ENCODE peak calls at places on chromosomes 12 and 14, in ten cellular contexts. J is effector memory CD4-positive, alpha-beta T cell; P is esophagus squamous epithelium; F is cardiac muscle cell; C is neural progenitor cell; O is small intestine; G is GM06990; T is dorsolateral prefrontal cortex; V is transverse colon; B is mammary epithelial cell. N is an unnamed sample.

GRCh38 chr12:113088971-113089756 is 32.6 kb downstream of the DTX1 start:
- DNase-seq in J (no peak), P (no peak), F (no peak), C (no peak), O (peak), G (peak), T (no peak), V (peak), B (no peak), N (no peak)

GRCh38 chr14:100608586-100609330 is 21.5 kb upstream of the BEGAIN start:
- DNase-seq in J (no peak), P (no peak), F (no peak), C (no peak), O (no peak), G (no peak), T (no peak), V (peak), B (no peak), N (no peak)

GRCh38 chr12:100295764-100296555 is 29.0 kb downstream of the SCYL2 start:
- DNase-seq in J (no peak), P (no peak), F (no peak), C (no peak), O (no peak), G (no peak), T (no peak), V (no peak), B (peak), N (no peak)

GRCh38 chr12:48532601-48533000 is 7.2 kb downstream of the OR8S1 start:
- DNase-seq in J (no peak), P (no peak), F (no peak), C (no peak), O (no peak), G (no peak), T (no peak), V (no peak), B (no peak), N (no peak)

GRCh38 chr14:50906326-50906725 is 34.5 kb downstream of the ABHD12B start:
- DNase-seq in J (no peak), P (no peak), F (no peak), C (no peak), O (no peak), G (no peak), T (no peak), V (no peak), B (no peak), N (no peak)

GRCh38 chr12:60977966-60978365 is 1282.2 kb upstream of the USP15 start:
- DNase-seq in J (no peak), P (no peak), F (no peak), C (peak), O (no peak), G (no peak), T (no peak), V (no peak), B (peak), N (no peak)

GRCh38 chr14:49999216-49999761 is 106.4 kb downstream of the ARF6 start:
- DNase-seq in J (peak), P (peak), F (no peak), C (no peak), O (peak), G (peak), T (peak), V (peak), B (peak), N (peak)

GRCh38 chr12:114676142-114676741 is 7.7 kb downstream of the TBX3 start:
- DNase-seq in J (no peak), P (no peak), F (no peak), C (peak), O (no peak), G (no peak), T (no peak), V (no peak), B (peak), N (no peak)

GRCh38 chr12:106248849-106249371 is 1.1 kb upstream of the CKAP4 start:
- DNase-seq in J (peak), P (no peak), F (no peak), C (no peak), O (peak), G (peak), T (no peak), V (peak), B (peak), N (no peak)

GRCh38 chr14:32998433-32998832 is 59.8 kb downstream of the NPAS3 start:
- DNase-seq in J (no peak), P (no peak), F (no peak), C (peak), O (peak), G (no peak), T (no peak), V (no peak), B (peak), N (no peak)

GRCh38 chr12:6161124-6161882 is 36.8 kb upstream of the VWF start:
- DNase-seq in J (no peak), P (no peak), F (no peak), C (no peak), O (no peak), G (no peak), T (no peak), V (no peak), B (no peak), N (peak)

GRCh38 chr14:81406863-81407262 is 6.7 kb upstream of the STON2 start:
- DNase-seq in J (no peak), P (no peak), F (no peak), C (no peak), O (no peak), G (no peak), T (no peak), V (no peak), B (peak), N (peak)

GRCh38 chr12:132495629-132496207 is 5.8 kb downstream of the FBRSL1 start:
- DNase-seq in J (no peak), P (no peak), F (no peak), C (no peak), O (no peak), G (no peak), T (no peak), V (no peak), B (no peak), N (no peak)

GRCh38 chr14:77124345-77125274 is 17.0 kb downstream of the ZDHHC22 start:
- DNase-seq in J (peak), P (no peak), F (peak), C (peak), O (peak), G (peak), T (peak), V (peak), B (peak), N (peak)

GRCh38 chr12:13436182-13436581 is 239.7 kb downstream of the EMP1 start:
- DNase-seq in J (no peak), P (no peak), F (no peak), C (no peak), O (peak), G (no peak), T (no peak), V (no peak), B (no peak), N (no peak)

GRCh38 chr12:100795193-100796179 is 910 bp downstream of the ANO4 start:
- DNase-seq in J (no peak), P (no peak), F (no peak), C (no peak), O (no peak), G (no peak), T (no peak), V (no peak), B (no peak), N (no peak)

GRCh38 chr12:66065146-66065545 is 65.4 kb downstream of the LLPH start:
- DNase-seq in J (no peak), P (no peak), F (no peak), C (no peak), O (no peak), G (no peak), T (no peak), V (no peak), B (no peak), N (no peak)

GRCh38 chr12:121804417-121805111 is 755 bp downstream of the SETD1B start:
- DNase-seq in J (no peak), P (no peak), F (peak), C (peak), O (peak), G (peak), T (no peak), V (no peak), B (peak), N (peak)

GRCh38 chr12:19909418-19909817 is 458.9 kb upstream of the PDE3A start:
- DNase-seq in J (no peak), P (no peak), F (no peak), C (no peak), O (no peak), G (no peak), T (no peak), V (no peak), B (no peak), N (no peak)

GRCh38 chr12:106715582-106715981 is 58.9 kb upstream of the RIC8B start:
- DNase-seq in J (no peak), P (no peak), F (no peak), C (no peak), O (no peak), G (no peak), T (no peak), V (peak), B (no peak), N (no peak)

GRCh38 chr14:35154016-35154415 is 31.7 kb downstream of the PRORP start:
- DNase-seq in J (no peak), P (no peak), F (no peak), C (no peak), O (no peak), G (no peak), T (no peak), V (no peak), B (no peak), N (no peak)

GRCh38 chr14:73238262-73238852 is 1.1 kb downstream of the PAPLN start:
- DNase-seq in J (no peak), P (no peak), F (no peak), C (peak), O (peak), G (no peak), T (no peak), V (no peak), B (peak), N (no peak)

GRCh38 chr12:61554268-61555008 is 705.8 kb upstream of the USP15 start:
- DNase-seq in J (no peak), P (no peak), F (no peak), C (no peak), O (no peak), G (no peak), T (no peak), V (no peak), B (peak), N (no peak)

GRCh38 chr12:116406529-116406928 is 129.0 kb upstream of the MED13L start:
- DNase-seq in J (no peak), P (no peak), F (peak), C (no peak), O (peak), G (peak), T (peak), V (peak), B (peak), N (peak)

GRCh38 chr12:84814664-84815245 is 97.8 kb downstream of the SLC6A15 start:
- DNase-seq in J (no peak), P (no peak), F (no peak), C (no peak), O (no peak), G (no peak), T (no peak), V (no peak), B (peak), N (no peak)

GRCh38 chr14:93571275-93571674 is 140.5 kb downstream of the UNC79 start:
- DNase-seq in J (no peak), P (no peak), F (no peak), C (no peak), O (no peak), G (no peak), T (no peak), V (no peak), B (no peak), N (no peak)

GRCh38 chr14:31962920-31963319 is 114.2 kb upstream of the ARHGAP5 start:
- DNase-seq in J (no peak), P (no peak), F (no peak), C (peak), O (no peak), G (no peak), T (no peak), V (no peak), B (no peak), N (no peak)

DNA sequence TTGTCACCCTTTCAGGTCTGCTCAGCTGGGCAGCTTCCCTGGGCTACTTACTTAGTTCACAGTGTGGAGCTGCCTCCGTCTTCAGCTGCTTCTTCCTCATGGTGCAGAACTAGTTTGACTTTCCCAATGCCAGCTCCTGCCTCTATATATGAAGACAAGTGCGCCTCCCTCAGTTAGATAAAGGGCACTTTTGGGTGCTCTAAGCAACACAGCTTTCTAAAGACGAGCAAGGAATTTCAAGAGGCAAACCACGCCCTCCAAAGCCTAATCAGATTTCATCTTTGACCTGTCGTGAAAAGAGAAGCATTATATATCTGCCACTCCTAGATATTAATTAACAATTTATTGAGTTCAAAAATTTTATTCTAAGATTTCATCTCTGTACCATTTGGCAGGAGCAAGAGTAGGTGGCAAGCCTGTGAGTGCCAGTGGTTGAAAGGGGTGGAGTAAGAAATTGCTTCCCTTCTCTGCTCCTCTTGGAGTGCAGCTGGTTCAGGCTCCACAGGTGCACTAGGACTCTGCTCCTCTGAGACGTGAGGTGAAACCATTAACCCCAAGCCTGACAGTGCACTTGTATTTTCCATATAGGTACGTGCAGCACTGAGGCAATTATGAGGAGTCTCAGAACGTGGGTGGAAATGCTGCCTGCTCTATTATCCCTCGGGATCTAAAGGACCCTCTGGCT is 2.1 kb upstream of the SLC11A2 start:
- DNase-seq in J (no peak), P (no peak), F (peak), C (peak), O (peak), G (no peak), T (no peak), V (peak), B (peak), N (no peak)
- H3K4me3 ChIP-seq in J (no peak), P (no peak), F (no peak), C (no peak), O (peak), G (no peak), T (no peak), V (no peak), B (peak), N (no peak)

DNA sequence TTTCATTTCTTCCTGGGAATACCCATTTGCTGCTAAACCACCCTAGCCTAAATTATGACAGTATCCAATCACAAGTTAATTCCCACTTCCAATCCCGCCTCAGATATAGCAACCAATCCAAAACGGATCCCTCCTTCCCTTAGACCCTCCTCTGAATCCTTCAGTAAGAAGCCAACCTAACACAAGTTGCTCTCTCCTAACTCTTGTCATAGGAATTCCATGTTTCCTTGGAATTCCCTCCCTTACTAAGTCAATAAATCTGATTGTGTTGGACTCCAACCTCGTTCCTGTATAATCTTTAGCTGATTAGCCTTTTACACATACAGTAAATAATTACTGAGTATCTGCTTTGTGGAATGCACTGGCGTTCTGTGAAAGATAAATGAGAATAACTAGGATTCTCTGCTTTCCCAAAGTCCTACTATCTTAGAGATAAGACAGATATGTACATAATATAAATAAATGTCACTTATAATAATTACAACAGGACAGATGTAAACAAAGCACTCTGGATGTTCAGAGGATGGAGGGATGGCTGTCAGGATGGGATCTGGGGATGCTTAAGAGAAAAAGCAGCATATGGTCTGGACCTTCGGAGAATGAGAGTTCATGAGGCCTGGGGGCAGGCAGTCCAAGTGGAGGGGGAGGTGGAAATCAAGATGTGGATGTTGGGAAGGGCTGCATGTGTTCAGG is 185.8 kb upstream of the SOX5 start:
- DNase-seq in J (no peak), P (no peak), F (no peak), C (no peak), O (no peak), G (no peak), T (no peak), V (no peak), B (no peak), N (no peak)
- H3K4me3 ChIP-seq in J (no peak), P (no peak), F (no peak), C (no peak), O (no peak), G (no peak), T (no peak), V (no peak), B (no peak), N (no peak)

GRCh38 chr12:45049912-45050318 is 984 bp downstream of the DBX2 start:
- DNase-seq in J (no peak), P (no peak), F (no peak), C (peak), O (no peak), G (peak), T (no peak), V (no peak), B (no peak), N (peak)

GRCh38 chr12:45050331-45050750 is 558 bp downstream of the DBX2 start:
- DNase-seq in J (no peak), P (no peak), F (peak), C (peak), O (no peak), G (peak), T (no peak), V (no peak), B (no peak), N (peak)

GRCh38 chr12:45050751-45051489 is at the start of gene DBX2:
- DNase-seq in J (no peak), P (no peak), F (peak), C (peak), O (no peak), G (peak), T (peak), V (no peak), B (no peak), N (peak)

GRCh38 chr12:45051490-45052105 is 699 bp upstream of the DBX2 start:
- DNase-seq in J (no peak), P (no peak), F (no peak), C (peak), O (no peak), G (no peak), T (no peak), V (no peak), B (peak), N (no peak)
- H3K4me3 ChIP-seq in J (no peak), P (peak), F (peak), C (peak), O (no peak), G (no peak), T (peak), V (peak), B (no peak), N (peak)

DNA sequence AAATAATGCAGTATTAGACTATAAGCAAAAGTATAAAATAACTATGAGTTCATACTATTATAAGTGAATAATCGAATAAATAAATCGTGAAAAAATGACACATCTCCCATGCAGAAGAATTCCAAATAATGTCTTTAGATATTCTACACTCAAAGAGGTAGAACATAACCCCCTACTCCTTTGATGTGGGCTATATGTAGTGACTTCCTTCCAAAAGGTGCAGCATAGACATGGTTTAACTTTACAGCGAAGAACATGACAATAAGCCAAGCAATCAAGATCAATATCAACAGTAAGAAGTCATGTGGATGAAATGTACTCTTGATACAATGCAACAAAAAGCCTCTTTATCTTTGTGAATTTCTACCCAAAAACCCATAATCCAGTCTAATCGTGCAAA is 46.0 kb upstream of the HIF1A start:
- DNase-seq in J (no peak), P (no peak), F (no peak), C (no peak), O (no peak), G (no peak), T (no peak), V (no peak), B (no peak), N (no peak)
- H3K4me3 ChIP-seq in J (no peak), P (no peak), F (no peak), C (no peak), O (no peak), G (no peak), T (no peak), V (no peak), B (no peak), N (no peak)

GRCh38 chr12:50924439-50925341 is 27.7 kb upstream of the HIGD1C start:
- DNase-seq in J (no peak), P (peak), F (peak), C (peak), O (peak), G (peak), T (peak), V (peak), B (peak), N (peak)

GRCh38 chr12:50925342-50925651 is 27.0 kb upstream of the HIGD1C start:
- DNase-seq in J (no peak), P (no peak), F (no peak), C (no peak), O (peak), G (no peak), T (no peak), V (peak), B (no peak), N (no peak)

GRCh38 chr12:50924131-50924438 is 28.3 kb upstream of the HIGD1C start:
- DNase-seq in J (no peak), P (no peak), F (no peak), C (no peak), O (no peak), G (no peak), T (no peak), V (no peak), B (no peak), N (no peak)

GRCh38 chr12:50923361-50924130 is 28.8 kb upstream of the HIGD1C start:
- DNase-seq in J (no peak), P (no peak), F (no peak), C (no peak), O (no peak), G (no peak), T (no peak), V (no peak), B (no peak), N (no peak)

DNA sequence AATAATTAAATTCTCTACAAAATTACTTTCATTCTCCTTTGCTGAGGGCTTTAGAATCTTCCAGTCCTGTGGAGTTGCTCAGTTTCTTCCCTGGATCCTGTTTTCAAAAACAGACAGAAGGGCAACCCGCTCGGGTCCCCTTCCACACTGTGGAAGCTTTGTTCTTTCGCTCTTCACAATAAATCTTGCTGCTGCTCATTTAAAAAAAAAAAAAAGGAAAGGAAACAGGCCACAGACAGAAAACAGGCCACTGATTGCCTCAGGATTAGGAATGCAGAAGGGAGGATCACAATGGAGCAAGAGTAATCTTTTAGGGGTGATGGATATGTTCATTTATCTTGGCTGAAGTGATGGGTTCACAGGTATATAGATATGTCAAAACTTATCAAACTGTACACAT is 29.5 kb upstream of the HIGD1C start:
- DNase-seq in J (no peak), P (no peak), F (no peak), C (peak), O (no peak), G (no peak), T (no peak), V (no peak), B (no peak), N (no peak)
- H3K4me3 ChIP-seq in J (no peak), P (peak), F (no peak), C (no peak), O (no peak), G (no peak), T (no peak), V (no peak), B (no peak), N (peak)

GRCh38 chr12:52035926-52036325 is 15.3 kb upstream of the NR4A1 start:
- DNase-seq in J (no peak), P (no peak), F (no peak), C (no peak), O (no peak), G (no peak), T (no peak), V (no peak), B (no peak), N (no peak)

GRCh38 chr12:52037248-52037861 is 13.9 kb upstream of the NR4A1 start:
- DNase-seq in J (no peak), P (no peak), F (peak), C (peak), O (no peak), G (no peak), T (no peak), V (peak), B (no peak), N (peak)

GRCh38 chr12:52036587-52037171 is 14.6 kb upstream of the NR4A1 start:
- DNase-seq in J (peak), P (no peak), F (peak), C (peak), O (peak), G (peak), T (peak), V (peak), B (peak), N (peak)

GRCh38 chr12:52041032-52041431 is 10.2 kb upstream of the NR4A1 start:
- DNase-seq in J (no peak), P (no peak), F (no peak), C (no peak), O (no peak), G (no peak), T (no peak), V (no peak), B (no peak), N (no peak)

GRCh38 chr12:52038447-52038846 is 12.8 kb upstream of the NR4A1 start:
- DNase-seq in J (no peak), P (no peak), F (no peak), C (no peak), O (no peak), G (no peak), T (no peak), V (no peak), B (no peak), N (no peak)
- H3K4me3 ChIP-seq in J (no peak), P (no peak), F (no peak), C (peak), O (no peak), G (no peak), T (peak), V (no peak), B (no peak), N (peak)